ENCODE peak calls at places on chromosomes 16 and 17, in nine cellular contexts. F is heart left ventricle, B is cardiac muscle cell, X is astrocyte, H is pancreas, V is hepatocyte, N is PC-3, T is K562, R is body of pancreas. Y is an unnamed sample.

GRCh38 chr17:57519199-57519598 is 225.9 kb downstream of the CCDC182 start:
- DNase-seq in F (no peak), B (peak; percentile 49), X (peak; percentile 54), H (no peak), V (peak; percentile 54), N (peak; percentile 74), T (no peak), R (no peak), Y (peak; percentile 23)

GRCh38 chr16:8565498-8565897 is 24.8 kb downstream of the TMEM114 start:
- DNase-seq in F (no peak), B (no peak), X (no peak), H (no peak), V (no peak), N (no peak), T (no peak), R (no peak), Y (no peak)

GRCh38 chr17:61414141-61414935 is 14.7 kb downstream of the TBX2 start:
- DNase-seq in F (peak; percentile 54), B (no peak), X (no peak), H (peak; percentile 56), V (no peak), N (peak; percentile 34), T (peak; percentile 9), R (no peak), Y (no peak)

GRCh38 chr17:22310717-22311686 is 618.7 kb downstream of the KCNJ18 start:
- DNase-seq in F (no peak), B (no peak), X (no peak), H (no peak), V (no peak), N (peak; percentile 29), T (peak; percentile 59), R (no peak), Y (no peak)

GRCh38 chr16:85350973-85351372 is 238.7 kb upstream of the CIBAR2 start:
- DNase-seq in F (peak; percentile 95), B (peak; percentile 62), X (peak; percentile 90), H (peak; percentile 99), V (peak; percentile 92), N (peak; percentile 97), T (no peak), R (peak; percentile 98), Y (peak; percentile 96)

GRCh38 chr17:64183815-64184397 is 54.0 kb upstream of the ERN1 start:
- DNase-seq in F (no peak), B (no peak), X (peak; percentile 60), H (no peak), V (no peak), N (peak; percentile 56), T (no peak), R (no peak), Y (no peak)

GRCh38 chr17:66230918-66231543 is 1.8 kb upstream of the APOH start:
- DNase-seq in F (no peak), B (no peak), X (no peak), H (no peak), V (no peak), N (no peak), T (no peak), R (no peak), Y (no peak)

GRCh38 chr17:57986841-57987581 is 1.0 kb downstream of the VEZF1 start:
- DNase-seq in F (peak; percentile 50), B (peak; percentile 58), X (peak; percentile 83), H (peak; percentile 61), V (peak; percentile 81), N (peak; percentile 74), T (peak; percentile 28), R (peak; percentile 48), Y (peak; percentile 60)

GRCh38 chr16:75108792-75109731 is 7.5 kb downstream of the LDHD start:
- DNase-seq in F (peak; percentile 93), B (no peak), X (peak; percentile 90), H (peak; percentile 98), V (peak; percentile 70), N (peak; percentile 97), T (no peak), R (peak; percentile 95), Y (peak; percentile 24)

GRCh38 chr16:69049146-69049545 is 56.3 kb upstream of the HAS3 start:
- DNase-seq in F (no peak), B (no peak), X (peak; percentile 85), H (no peak), V (no peak), N (peak; percentile 32), T (no peak), R (no peak), Y (no peak)

GRCh38 chr16:2860826-2861567 is 3.0 kb upstream of the PRSS22 start:
- DNase-seq in F (no peak), B (no peak), X (no peak), H (no peak), V (peak; percentile 27), N (peak; percentile 80), T (peak; percentile 50), R (no peak), Y (no peak)

GRCh38 chr16:81522141-81522701 is 77.6 kb downstream of the CMIP start:
- DNase-seq in F (no peak), B (no peak), X (no peak), H (no peak), V (no peak), N (peak; percentile 18), T (peak; percentile 85), R (no peak), Y (no peak)

GRCh38 chr17:68437979-68438877 is 19.1 kb downstream of the WIPI1 start:
- DNase-seq in F (peak; percentile 61), B (peak; percentile 65), X (no peak), H (no peak), V (peak; percentile 63), N (no peak), T (peak; percentile 28), R (peak; percentile 71), Y (no peak)

GRCh38 chr16:57307365-57307764 is 22.9 kb upstream of the PLLP start:
- DNase-seq in F (no peak), B (no peak), X (no peak), H (no peak), V (no peak), N (no peak), T (no peak), R (no peak), Y (no peak)

GRCh38 chr17:1592751-1593629 is 30.4 kb upstream of the PITPNA start:
- DNase-seq in F (no peak), B (no peak), X (no peak), H (no peak), V (peak; percentile 84), N (no peak), T (no peak), R (no peak), Y (no peak)
- H3K4me1 ChIP-seq in F (peaks cover 25% of the 10 kb centered on the region), B (peaks cover 13% of the 10 kb centered on the region), X (peaks cover 12% of the 10 kb centered on the region), H (peaks cover 16% of the 10 kb centered on the region), V (peaks cover 47% of the 10 kb centered on the region), N (peaks cover 13% of the 10 kb centered on the region), T (peaks cover 29% of the 10 kb centered on the region), R (peaks cover 15% of the 10 kb centered on the region), Y (peaks cover 10% of the 10 kb centered on the region)

GRCh38 chr17:34710226-34710625 is 130.8 kb downstream of the TMEM132E start:
- DNase-seq in F (no peak), B (no peak), X (no peak), H (no peak), V (no peak), N (no peak), T (no peak), R (no peak), Y (no peak)

GRCh38 chr17:34711646-34712045 is 132.3 kb downstream of the TMEM132E start:
- DNase-seq in F (no peak), B (no peak), X (no peak), H (no peak), V (no peak), N (no peak), T (no peak), R (no peak), Y (no peak)

GRCh38 chr17:34712481-34713195 is 133.3 kb downstream of the TMEM132E start:
- DNase-seq in F (no peak), B (no peak), X (no peak), H (no peak), V (no peak), N (no peak), T (no peak), R (no peak), Y (no peak)

GRCh38 chr17:34706029-34706428 is 126.6 kb downstream of the TMEM132E start:
- DNase-seq in F (no peak), B (peak; percentile 84), X (peak; percentile 0), H (no peak), V (peak; percentile 56), N (peak; percentile 16), T (peak; percentile 46), R (no peak), Y (peak; percentile 62)

DNA sequence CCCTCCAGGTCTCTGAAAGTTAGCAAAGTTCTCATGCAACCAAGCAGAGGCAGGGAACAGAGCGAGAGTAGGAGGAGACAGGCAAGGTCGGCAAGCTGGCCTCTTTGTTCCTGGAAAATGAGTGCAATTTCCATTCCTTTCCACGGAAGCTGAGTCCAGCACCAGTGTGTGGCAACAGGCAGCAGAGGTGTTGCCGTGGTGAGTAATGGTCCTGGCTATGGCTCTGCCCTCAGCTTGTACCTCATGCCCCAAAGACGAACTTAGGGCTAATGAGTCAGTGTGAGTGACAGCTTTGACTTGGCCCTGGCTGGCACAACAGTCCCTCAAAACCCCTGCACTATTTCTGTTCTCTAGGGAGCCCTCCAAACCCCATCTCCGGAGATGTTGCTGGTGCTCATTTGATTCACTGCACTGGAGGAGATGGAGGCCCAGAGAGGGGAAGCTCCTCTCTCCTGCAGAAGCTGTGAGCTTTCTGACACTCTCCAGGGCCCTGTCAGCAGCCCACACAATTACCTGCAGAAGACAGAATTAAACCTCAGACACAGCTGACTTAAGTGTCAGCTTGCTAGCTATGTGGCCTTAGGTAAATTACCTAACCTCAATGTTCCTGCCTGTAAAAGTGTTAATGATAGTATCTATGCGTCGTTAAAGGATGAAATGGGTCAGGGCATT is 129.9 kb downstream of the TMEM132E start:
- DNase-seq in F (no peak), B (peak; percentile 19), X (no peak), H (no peak), V (no peak), N (no peak), T (no peak), R (no peak), Y (no peak)
- H3K27me3 ChIP-seq in F (peaks cover 11% of the 10 kb centered on the region), B (no peaks in the 10 kb centered on the region), X (no peaks in the 10 kb centered on the region), H (peaks cover 5% of the 10 kb centered on the region), V (no peaks in the 10 kb centered on the region), N (peaks cover 5% of the 10 kb centered on the region), T (peaks cover 4% of the 10 kb centered on the region), R (no peaks in the 10 kb centered on the region), Y (peaks cover 18% of the 10 kb centered on the region)

GRCh38 chr16:22191089-22191965 is 14.8 kb upstream of the EEF2K start:
- DNase-seq in F (peak; percentile 99), B (peak; percentile 99), X (peak; percentile 92), H (peak; percentile 99), V (peak; percentile 99), N (peak; percentile 89), T (peak; percentile 90), R (peak; percentile 100), Y (peak; percentile 96)
- H3K27ac ChIP-seq in F (peak overlapping the region; percentile 92), B (peak overlapping the region; percentile 88), X (peak overlapping the region; percentile 97), H (peak overlapping the region; percentile 88), V (peak overlapping the region; percentile 98), N (peak overlapping the region; percentile 67), T (peak overlapping the region; percentile 96), R (peak overlapping the region; percentile 98), Y (peak overlapping the region; percentile 58)

GRCh38 chr16:17801024-17801423 is 330.3 kb upstream of the XYLT1 start:
- DNase-seq in F (no peak), B (no peak), X (peak; percentile 80), H (no peak), V (no peak), N (no peak), T (no peak), R (no peak), Y (no peak)

GRCh38 chr16:17798721-17799120 is 328.0 kb upstream of the XYLT1 start:
- DNase-seq in F (no peak), B (no peak), X (no peak), H (no peak), V (no peak), N (no peak), T (no peak), R (no peak), Y (no peak)

GRCh38 chr16:17803625-17804410 is 333.1 kb upstream of the XYLT1 start:
- DNase-seq in F (no peak), B (no peak), X (peak; percentile 98), H (no peak), V (peak; percentile 13), N (no peak), T (no peak), R (no peak), Y (no peak)

GRCh38 chr16:17802566-17802965 is 331.8 kb upstream of the XYLT1 start:
- DNase-seq in F (no peak), B (no peak), X (peak; percentile 70), H (no peak), V (no peak), N (no peak), T (no peak), R (no peak), Y (no peak)
- H3K4me1 ChIP-seq in F (no peaks in the 10 kb centered on the region), B (no peaks in the 10 kb centered on the region), X (peaks cover 6% of the 10 kb centered on the region), H (no peaks in the 10 kb centered on the region), V (no peaks in the 10 kb centered on the region), N (no peaks in the 10 kb centered on the region), T (no peaks in the 10 kb centered on the region), R (no peaks in the 10 kb centered on the region), Y (no peaks in the 10 kb centered on the region)